ENCODE peak calls at places on chromosomes 5 and 9, in ten cellular contexts. Z is germinal center; V is NCI-H1694 treated with DMSO at 0.1 percent for 48 hours; L is GM12865; U is posterior cingulate gyrus; A is islet precursor cell; O is astrocyte of the hippocampus; G is effector CD4-positive, alpha-beta T cell; Q is uterus; T is upper lobe of right lung. E is an unnamed sample.

GRCh38 chr5:3602713-3603502 is 7.3 kb downstream of the IRX1 start:
- DNase-seq in Z (no peak), V (no peak), L (no peak), U (no peak), A (no peak), O (peak), G (no peak), Q (no peak), T (peak), E (no peak)

GRCh38 chr5:33048315-33048714 is 337.2 kb downstream of the NPR3 start:
- DNase-seq in Z (no peak), V (no peak), L (no peak), U (no peak), A (no peak), O (no peak), G (no peak), Q (no peak), T (no peak), E (no peak)

GRCh38 chr9:114098660-114099522 is at the start of gene KIF12:
- DNase-seq in Z (peak), V (peak), L (no peak), U (no peak), A (peak), O (peak), G (no peak), Q (peak), T (peak), E (no peak)

GRCh38 chr9:79763861-79764260 is 192.1 kb downstream of the TLE4 start:
- DNase-seq in Z (no peak), V (no peak), L (no peak), U (no peak), A (no peak), O (peak), G (no peak), Q (peak), T (no peak), E (no peak)

GRCh38 chr5:165321912-165322311 is 1816.5 kb downstream of the MAT2B start:
- DNase-seq in Z (no peak), V (no peak), L (no peak), U (no peak), A (no peak), O (peak), G (no peak), Q (no peak), T (no peak), E (no peak)

GRCh38 chr9:110571801-110572490 is 7.6 kb downstream of the SVEP1 start:
- DNase-seq in Z (no peak), V (no peak), L (no peak), U (no peak), A (no peak), O (no peak), G (no peak), Q (no peak), T (no peak), E (peak)

GRCh38 chr9:126793686-126794417 is 11.0 kb upstream of the ZBTB43 start:
- DNase-seq in Z (no peak), V (no peak), L (no peak), U (no peak), A (no peak), O (no peak), G (no peak), Q (no peak), T (peak), E (no peak)

GRCh38 chr9:97525451-97525850 is 24.0 kb downstream of the TMOD1 start:
- DNase-seq in Z (no peak), V (no peak), L (peak), U (no peak), A (peak), O (no peak), G (no peak), Q (no peak), T (no peak), E (peak)

GRCh38 chr5:65525726-65526125 is 37.2 kb downstream of the CENPK start:
- DNase-seq in Z (no peak), V (no peak), L (no peak), U (no peak), A (no peak), O (no peak), G (no peak), Q (no peak), T (no peak), E (no peak)

GRCh38 chr9:127444921-127445850 is 6.0 kb downstream of the RPL12 start:
- DNase-seq in Z (no peak), V (no peak), L (peak), U (no peak), A (no peak), O (peak), G (no peak), Q (no peak), T (no peak), E (no peak)

GRCh38 chr5:123880875-123881274 is 368.9 kb downstream of the CSNK1G3 start:
- DNase-seq in Z (no peak), V (no peak), L (no peak), U (no peak), A (no peak), O (no peak), G (no peak), Q (no peak), T (no peak), E (no peak)

GRCh38 chr5:136563489-136563888 is 198.1 kb upstream of the TRPC7 start:
- DNase-seq in Z (no peak), V (no peak), L (no peak), U (no peak), A (no peak), O (no peak), G (no peak), Q (no peak), T (no peak), E (no peak)

GRCh38 chr9:29769019-29769418 is 2195.7 kb upstream of the C9orf72 start:
- DNase-seq in Z (no peak), V (no peak), L (no peak), U (no peak), A (no peak), O (no peak), G (no peak), Q (no peak), T (no peak), E (no peak)

GRCh38 chr9:108083160-108083559 is 593.6 kb upstream of the KLF4 start:
- DNase-seq in Z (no peak), V (no peak), L (peak), U (no peak), A (peak), O (no peak), G (no peak), Q (no peak), T (no peak), E (no peak)

GRCh38 chr5:53080271-53080670 is 29.3 kb downstream of the MOCS2 start:
- DNase-seq in Z (no peak), V (peak), L (no peak), U (no peak), A (no peak), O (no peak), G (no peak), Q (no peak), T (no peak), E (no peak)

GRCh38 chr9:78932849-78933627 is 636.1 kb downstream of the PSAT1 start:
- DNase-seq in Z (no peak), V (no peak), L (no peak), U (no peak), A (no peak), O (peak), G (no peak), Q (no peak), T (no peak), E (no peak)

GRCh38 chr5:150918613-150919012 is 13.8 kb upstream of the ZNF300 start:
- DNase-seq in Z (no peak), V (no peak), L (no peak), U (no peak), A (no peak), O (peak), G (no peak), Q (no peak), T (no peak), E (no peak)

GRCh38 chr9:78813602-78814180 is 516.8 kb downstream of the PSAT1 start:
- DNase-seq in Z (no peak), V (no peak), L (no peak), U (no peak), A (no peak), O (no peak), G (no peak), Q (no peak), T (no peak), E (no peak)

E was measured in myocyte.